ENCODE peak calls at places on chromosome 6, in seven cellular contexts. L, E, Q, I, O, P and D are unnamed samples.

GRCh38 chr6:29647927-29648642 is 8.8 kb upstream of the MOG start:
- DNase-seq in L (no peak), E (no peak), Q (no peak), I (no peak), O (no peak), P (peak), D (no peak)

GRCh38 chr6:56399250-56399671 is 151.9 kb upstream of the COL21A1 start:
- DNase-seq in L (no peak), E (no peak), Q (no peak), I (no peak), O (no peak), P (no peak), D (no peak)

GRCh38 chr6:154765273-154765672 is 32.1 kb downstream of the SCAF8 start:
- DNase-seq in L (no peak), E (no peak), Q (no peak), I (no peak), O (no peak), P (no peak), D (no peak)

GRCh38 chr6:87754828-87755227 is 52.8 kb upstream of the AKIRIN2 start:
- DNase-seq in L (no peak), E (no peak), Q (no peak), I (no peak), O (no peak), P (no peak), D (no peak)

GRCh38 chr6:56720882-56721281 is 78.2 kb upstream of the DST start:
- DNase-seq in L (peak), E (no peak), Q (no peak), I (no peak), O (no peak), P (no peak), D (no peak)

GRCh38 chr6:70281923-70282902 is 20.7 kb downstream of the COL9A1 start:
- DNase-seq in L (peak), E (no peak), Q (peak), I (no peak), O (no peak), P (no peak), D (no peak)

GRCh38 chr6:128929869-128930268 is 46.9 kb downstream of the LAMA2 start:
- DNase-seq in L (peak), E (no peak), Q (no peak), I (no peak), O (peak), P (no peak), D (no peak)

GRCh38 chr6:37059344-37060194 is 54.1 kb downstream of the FGD2 start:
- DNase-seq in L (peak), E (peak), Q (peak), I (peak), O (peak), P (peak), D (no peak)

GRCh38 chr6:139164001-139164400 is 29.1 kb downstream of the HECA start:
- DNase-seq in L (no peak), E (no peak), Q (no peak), I (no peak), O (no peak), P (no peak), D (no peak)

GRCh38 chr6:36380166-36380565 is 7.3 kb downstream of the ETV7 start:
- DNase-seq in L (no peak), E (no peak), Q (no peak), I (no peak), O (no peak), P (no peak), D (no peak)

GRCh38 chr6:111975501-111975900 is 78.4 kb upstream of the CCN6 start:
- DNase-seq in L (no peak), E (no peak), Q (no peak), I (no peak), O (no peak), P (no peak), D (no peak)

GRCh38 chr6:56087421-56087820 is 160.0 kb downstream of the COL21A1 start:
- DNase-seq in L (no peak), E (no peak), Q (no peak), I (no peak), O (no peak), P (no peak), D (no peak)

GRCh38 chr6:111900731-111901130 is 27.5 kb upstream of the FYN start:
- DNase-seq in L (no peak), E (no peak), Q (no peak), I (no peak), O (no peak), P (no peak), D (no peak)

GRCh38 chr6:147108256-147108910 is 95.8 kb upstream of the STXBP5 start:
- DNase-seq in L (no peak), E (no peak), Q (no peak), I (no peak), O (no peak), P (no peak), D (no peak)

GRCh38 chr6:79525272-79526100 is 11.7 kb downstream of the LCA5 start:
- DNase-seq in L (no peak), E (no peak), Q (peak), I (peak), O (no peak), P (no peak), D (peak)

GRCh38 chr6:137488736-137489409 is 5.3 kb downstream of the OLIG3 start:
- DNase-seq in L (no peak), E (no peak), Q (peak), I (no peak), O (peak), P (no peak), D (no peak)

GRCh38 chr6:111803384-111803783 is 69.9 kb downstream of the FYN start:
- DNase-seq in L (no peak), E (no peak), Q (no peak), I (no peak), O (no peak), P (no peak), D (no peak)

GRCh38 chr6:32922083-32922482 is 18.7 kb downstream of the HLA-DMB start:
- DNase-seq in L (no peak), E (no peak), Q (no peak), I (no peak), O (no peak), P (no peak), D (no peak)

GRCh38 chr6:44661221-44661609 is 273.7 kb downstream of the CDC5L start:
- DNase-seq in L (no peak), E (peak), Q (no peak), I (no peak), O (no peak), P (peak), D (no peak)

GRCh38 chr6:79756496-79756895 is 125.4 kb downstream of the SH3BGRL2 start:
- DNase-seq in L (no peak), E (no peak), Q (no peak), I (no peak), O (no peak), P (no peak), D (no peak)

GRCh38 chr6:2716926-2717700 is 33.6 kb downstream of the MYLK4 start:
- DNase-seq in L (no peak), E (no peak), Q (no peak), I (no peak), O (no peak), P (no peak), D (no peak)

GRCh38 chr6:109033655-109034054 is 61.0 kb downstream of the SESN1 start:
- DNase-seq in L (no peak), E (no peak), Q (no peak), I (no peak), O (no peak), P (no peak), D (no peak)

GRCh38 chr6:123771126-123771525 is 32.5 kb upstream of the NKAIN2 start:
- DNase-seq in L (no peak), E (no peak), Q (no peak), I (no peak), O (no peak), P (no peak), D (no peak)

GRCh38 chr6:45845546-45845945 is 170.1 kb downstream of the CLIC5 start:
- DNase-seq in L (no peak), E (no peak), Q (no peak), I (no peak), O (no peak), P (no peak), D (no peak)

GRCh38 chr6:139219271-139219729 is 72.5 kb downstream of the TXLNB start:
- DNase-seq in L (peak), E (peak), Q (peak), I (peak), O (peak), P (peak), D (peak)

GRCh38 chr6:21049572-21049971 is 515.3 kb downstream of the CDKAL1 start:
- DNase-seq in L (no peak), E (no peak), Q (no peak), I (no peak), O (no peak), P (no peak), D (no peak)

GRCh38 chr6:43668151-43669028 is 19.2 kb downstream of the MRPS18A start:
- DNase-seq in L (peak), E (peak), Q (peak), I (peak), O (peak), P (no peak), D (peak)

GRCh38 chr6:5556011-5556410 is 294.7 kb downstream of the FARS2 start:
- DNase-seq in L (no peak), E (no peak), Q (no peak), I (no peak), O (no peak), P (no peak), D (no peak)

GRCh38 chr6:7152467-7152866 is 44.7 kb downstream of the RREB1 start:
- DNase-seq in L (no peak), E (no peak), Q (no peak), I (no peak), O (no peak), P (no peak), D (no peak)

GRCh38 chr6:107662333-107662732 is 161.8 kb downstream of the SCML4 start:
- DNase-seq in L (no peak), E (no peak), Q (no peak), I (no peak), O (no peak), P (no peak), D (no peak)

GRCh38 chr6:108156180-108156937 is 9.5 kb upstream of the NR2E1 start:
- DNase-seq in L (no peak), E (peak), Q (peak), I (no peak), O (no peak), P (no peak), D (no peak)

GRCh38 chr6:29887330-29887818 is 55.0 kb upstream of the HLA-A start:
- DNase-seq in L (peak), E (peak), Q (peak), I (peak), O (peak), P (peak), D (peak)

GRCh38 chr6:18724056-18724455 is 336.9 kb downstream of the RNF144B start:
- DNase-seq in L (no peak), E (no peak), Q (no peak), I (no peak), O (no peak), P (no peak), D (no peak)

GRCh38 chr6:12911387-12911960 is 194.9 kb downstream of the PHACTR1 start:
- DNase-seq in L (no peak), E (peak), Q (no peak), I (no peak), O (no peak), P (no peak), D (no peak)

GRCh38 chr6:8743146-8743745 is 307.9 kb upstream of the SLC35B3 start:
- DNase-seq in L (no peak), E (no peak), Q (no peak), I (no peak), O (no peak), P (no peak), D (no peak)

GRCh38 chr6:139518556-139519091 is 144.2 kb upstream of the CITED2 start:
- DNase-seq in L (no peak), E (no peak), Q (no peak), I (no peak), O (no peak), P (no peak), D (no peak)

GRCh38 chr6:161750677-161751076 is 476.8 kb upstream of the AGPAT4 start:
- DNase-seq in L (no peak), E (no peak), Q (no peak), I (no peak), O (no peak), P (peak), D (no peak)

GRCh38 chr6:52594216-52594615 is 17.4 kb upstream of the TRAM2 start:
- DNase-seq in L (no peak), E (no peak), Q (no peak), I (no peak), O (no peak), P (no peak), D (no peak)
- H3K27ac ChIP-seq in L (no peak), E (peak), Q (no peak), I (peak), O (no peak), P (no peak), D (no peak)

GRCh38 chr6:143621876-143622605 is 55.7 kb upstream of the PHACTR2 start:
- DNase-seq in L (no peak), E (no peak), Q (no peak), I (no peak), O (no peak), P (no peak), D (no peak)
- H3K27ac ChIP-seq in L (no peak), E (no peak), Q (no peak), I (no peak), O (no peak), P (no peak), D (no peak)

GRCh38 chr6:63514488-63515173 is 57.6 kb upstream of the LOC128125822 start:
- DNase-seq in L (no peak), E (no peak), Q (no peak), I (no peak), O (no peak), P (no peak), D (no peak)

GRCh38 chr6:63521475-63522210 is 50.6 kb upstream of the LOC128125822 start:
- DNase-seq in L (no peak), E (no peak), Q (no peak), I (no peak), O (no peak), P (no peak), D (no peak)

GRCh38 chr6:63510786-63511185 is 61.5 kb upstream of the LOC128125822 start:
- DNase-seq in L (no peak), E (no peak), Q (no peak), I (no peak), O (no peak), P (no peak), D (no peak)

GRCh38 chr6:63516186-63516944 is 55.9 kb upstream of the LOC128125822 start:
- DNase-seq in L (no peak), E (peak), Q (no peak), I (no peak), O (no peak), P (no peak), D (peak)
- H3K27ac ChIP-seq in L (no peak), E (peak), Q (no peak), I (no peak), O (peak), P (no peak), D (peak)

GRCh38 chr6:10556496-10557391 is 35.6 kb downstream of the GCNT2 start:
- DNase-seq in L (no peak), E (no peak), Q (no peak), I (no peak), O (no peak), P (no peak), D (no peak)
- H3K27ac ChIP-seq in L (no peak), E (peak), Q (peak), I (peak), O (no peak), P (no peak), D (no peak)

GRCh38 chr6:41718828-41719227 is 16.6 kb downstream of the TFEB start:
- DNase-seq in L (no peak), E (no peak), Q (no peak), I (no peak), O (peak), P (no peak), D (no peak)

GRCh38 chr6:41719796-41720620 is 15.4 kb downstream of the TFEB start:
- DNase-seq in L (no peak), E (peak), Q (no peak), I (no peak), O (peak), P (no peak), D (no peak)

GRCh38 chr6:41723178-41723935 is 12.1 kb downstream of the TFEB start:
- DNase-seq in L (peak), E (peak), Q (peak), I (peak), O (peak), P (peak), D (peak)

GRCh38 chr6:41721396-41721795 is 14.0 kb downstream of the TFEB start:
- DNase-seq in L (no peak), E (no peak), Q (no peak), I (no peak), O (no peak), P (no peak), D (no peak)

GRCh38 chr6:41720783-41721182 is 14.6 kb downstream of the TFEB start:
- DNase-seq in L (no peak), E (no peak), Q (no peak), I (no peak), O (peak), P (no peak), D (no peak)
- H3K27ac ChIP-seq in L (no peak), E (peak), Q (no peak), I (peak), O (no peak), P (peak), D (no peak)

DNA sequence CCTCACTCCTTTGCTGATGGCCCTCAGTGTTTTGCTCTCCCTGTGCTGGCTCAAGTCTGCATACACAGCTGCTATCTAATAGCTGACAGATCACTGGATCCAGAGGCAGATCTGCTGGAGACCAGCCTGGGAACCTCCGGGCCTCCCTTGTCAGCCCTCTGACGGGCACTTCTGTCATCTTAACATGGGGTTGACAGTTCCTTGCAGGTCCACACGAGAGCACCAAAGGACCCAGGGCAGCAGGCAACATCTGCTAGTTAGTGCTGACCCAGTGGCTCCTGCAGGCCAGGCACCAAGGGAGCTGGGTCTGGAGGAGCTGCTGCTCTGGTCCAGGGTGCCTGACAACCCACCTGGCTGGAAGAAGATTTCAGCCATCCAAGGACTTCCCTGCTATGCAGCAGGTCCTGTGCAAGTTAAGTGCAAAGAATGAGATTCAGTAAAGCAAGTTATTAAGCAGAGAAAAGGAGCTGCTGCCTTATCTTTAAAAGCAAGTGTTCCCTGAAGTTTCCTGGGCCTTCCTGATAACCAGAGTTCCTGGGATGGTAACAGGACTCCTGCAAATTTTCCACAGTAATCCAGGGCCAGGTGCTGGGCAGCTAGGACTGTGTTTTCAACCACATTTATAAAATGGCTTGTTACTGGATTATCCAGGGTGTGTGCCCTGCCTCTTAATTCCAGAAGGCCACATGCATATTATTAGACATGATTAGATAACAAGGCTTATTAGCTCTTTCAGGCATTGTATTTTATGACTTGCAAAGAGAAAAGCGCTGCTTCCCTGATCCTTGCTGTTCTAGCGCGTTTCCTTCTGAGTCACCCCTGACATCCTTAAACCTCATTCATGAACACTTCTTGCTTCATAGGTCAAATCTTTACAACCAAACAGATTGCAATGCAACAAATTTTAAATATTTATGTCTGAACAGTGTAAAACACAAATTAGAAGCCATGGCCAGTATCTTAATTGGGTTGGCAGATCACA is 208.4 kb downstream of the UST start:
- DNase-seq in L (peak), E (no peak), Q (no peak), I (no peak), O (no peak), P (no peak), D (no peak)
- H3K27ac ChIP-seq in L (no peak), E (no peak), Q (no peak), I (no peak), O (no peak), P (no peak), D (no peak)

DNA sequence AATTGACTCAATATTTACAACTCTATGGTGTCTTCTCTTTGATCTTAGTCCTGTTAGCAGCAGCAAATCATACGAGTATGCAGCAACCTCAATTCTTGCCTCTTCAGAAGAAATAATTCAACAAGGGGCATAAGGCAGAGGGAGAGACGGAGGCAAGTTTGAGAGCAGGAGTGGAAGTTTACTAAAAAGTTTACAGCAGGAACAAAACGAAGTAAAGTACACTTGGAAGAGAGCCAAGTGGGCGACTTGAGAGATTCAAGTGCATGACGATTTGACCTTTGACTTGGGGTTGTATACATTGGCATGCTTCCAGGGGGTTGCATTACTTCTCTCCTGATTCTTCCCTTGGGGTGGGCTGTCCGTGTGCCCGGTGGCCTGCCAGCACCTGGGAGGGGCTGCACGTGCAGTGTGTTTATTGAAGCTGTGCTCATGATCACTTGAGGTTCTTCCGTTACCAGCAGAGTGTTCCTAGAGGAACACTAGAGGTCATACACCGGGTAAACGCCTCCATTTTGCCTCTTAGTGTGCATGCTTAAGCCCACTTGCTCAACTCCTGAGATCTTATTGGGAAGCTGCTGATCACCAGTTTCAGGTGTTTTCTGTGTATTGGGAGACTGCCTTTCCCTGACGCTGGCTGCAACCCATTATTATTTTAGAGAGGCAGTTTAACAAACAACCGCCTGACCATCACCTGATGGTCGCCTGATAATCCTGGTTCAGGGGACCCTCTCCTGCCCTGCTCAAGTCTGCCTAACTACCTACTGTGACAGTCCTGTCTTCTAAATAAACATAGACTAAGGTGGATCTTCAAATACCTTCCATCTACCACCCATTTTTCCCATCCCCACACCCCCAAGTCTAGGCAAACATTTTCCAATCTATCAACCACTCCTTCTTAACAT is 172.4 kb upstream of the MYLIP start:
- DNase-seq in L (no peak), E (no peak), Q (no peak), I (no peak), O (no peak), P (no peak), D (peak)
- H3K27ac ChIP-seq in L (no peak), E (no peak), Q (no peak), I (no peak), O (no peak), P (no peak), D (no peak)